ENCODE peak calls at places on chromosome 18, in five cellular contexts. R is breast epithelium, B is stomach, N is MM.1S, M is endodermal cell. I is an unnamed sample.

GRCh38 chr18:13566941-13567762 is 159.2 kb downstream of the FAM210A start:
- DNase-seq in R (no peak), B (no peak), N (peak), M (no peak), I (peak)

GRCh38 chr18:76668546-76668945 is 153.8 kb upstream of the ZNF236 start:
- DNase-seq in R (no peak), B (no peak), N (no peak), M (peak), I (no peak)

GRCh38 chr18:8515142-8515865 is 93.9 kb upstream of the RAB12 start:
- DNase-seq in R (no peak), B (no peak), N (no peak), M (no peak), I (no peak)

GRCh38 chr18:5546660-5547059 is 2.9 kb upstream of the EPB41L3 start:
- DNase-seq in R (no peak), B (no peak), N (no peak), M (peak), I (no peak)

GRCh38 chr18:5475252-5475651 is 68.5 kb downstream of the EPB41L3 start:
- DNase-seq in R (no peak), B (no peak), N (no peak), M (no peak), I (no peak)

GRCh38 chr18:36688020-36688965 is 140.5 kb downstream of the TPGS2 start:
- DNase-seq in R (no peak), B (peak), N (peak), M (peak), I (peak)

GRCh38 chr18:59300676-59301285 is 17.7 kb downstream of the CPLX4 start:
- DNase-seq in R (no peak), B (no peak), N (peak), M (no peak), I (no peak)

GRCh38 chr18:40283560-40283959 is 1671.5 kb upstream of the PIK3C3 start:
- DNase-seq in R (no peak), B (no peak), N (no peak), M (no peak), I (no peak)

GRCh38 chr18:59537581-59537980 is 159.6 kb downstream of the CCBE1 start:
- DNase-seq in R (no peak), B (no peak), N (no peak), M (no peak), I (no peak)

GRCh38 chr18:11955299-11956029 is 25.8 kb upstream of the IMPA2 start:
- DNase-seq in R (no peak), B (no peak), N (no peak), M (peak), I (peak)

GRCh38 chr18:31875301-31875700 is 67.6 kb downstream of the TRAPPC8 start:
- DNase-seq in R (no peak), B (no peak), N (no peak), M (no peak), I (no peak)

GRCh38 chr18:41265047-41265446 is 690.0 kb upstream of the PIK3C3 start:
- DNase-seq in R (no peak), B (no peak), N (no peak), M (no peak), I (no peak)

GRCh38 chr18:26868968-26869586 is 3.6 kb upstream of the AQP4 start:
- DNase-seq in R (no peak), B (no peak), N (no peak), M (no peak), I (no peak)

GRCh38 chr18:43393174-43393573 is 115.9 kb upstream of the SYT4 start:
- DNase-seq in R (no peak), B (no peak), N (peak), M (no peak), I (no peak)

GRCh38 chr18:48569915-48570264 is 31.1 kb downstream of the CTIF start:
- DNase-seq in R (no peak), B (no peak), N (no peak), M (no peak), I (no peak)

GRCh38 chr18:12029786-12030571 is 48.7 kb downstream of the IMPA2 start:
- DNase-seq in R (no peak), B (no peak), N (no peak), M (no peak), I (no peak)

GRCh38 chr18:68533641-68534040 is 181.3 kb downstream of the TMX3 start:
- DNase-seq in R (no peak), B (no peak), N (no peak), M (no peak), I (no peak)

GRCh38 chr18:8610442-8610801 is 1.2 kb downstream of the RAB12 start:
- DNase-seq in R (no peak), B (no peak), N (peak), M (no peak), I (no peak)

GRCh38 chr18:484749-485464 is 15.6 kb downstream of the COLEC12 start:
- DNase-seq in R (no peak), B (no peak), N (no peak), M (no peak), I (no peak)

GRCh38 chr18:40413160-40413559 is 1541.9 kb upstream of the PIK3C3 start:
- DNase-seq in R (no peak), B (no peak), N (no peak), M (peak), I (peak)

GRCh38 chr18:75643083-75643482 is 215.6 kb upstream of the SMIM21 start:
- DNase-seq in R (no peak), B (no peak), N (no peak), M (no peak), I (no peak)

GRCh38 chr18:31660763-31661162 is 23.6 kb downstream of the B4GALT6 start:
- DNase-seq in R (no peak), B (no peak), N (no peak), M (no peak), I (no peak)

GRCh38 chr18:54075681-54076080 is 148.8 kb downstream of the MBD2 start:
- DNase-seq in R (no peak), B (no peak), N (no peak), M (no peak), I (no peak)

GRCh38 chr18:76892832-76893231 is 70.5 kb downstream of the ZNF236 start:
- DNase-seq in R (no peak), B (no peak), N (no peak), M (no peak), I (no peak)

GRCh38 chr18:59623456-59624383 is 73.5 kb downstream of the CCBE1 start:
- DNase-seq in R (no peak), B (no peak), N (no peak), M (no peak), I (no peak)

GRCh38 chr18:36580266-36580665 is 248.5 kb downstream of the TPGS2 start:
- DNase-seq in R (no peak), B (no peak), N (no peak), M (no peak), I (no peak)

GRCh38 chr18:54531402-54532065 is 59.5 kb upstream of the DYNAP start:
- DNase-seq in R (no peak), B (no peak), N (no peak), M (peak), I (no peak)

GRCh38 chr18:48393170-48393569 is 16.0 kb downstream of the ZBTB7C start:
- DNase-seq in R (no peak), B (no peak), N (no peak), M (no peak), I (no peak)

GRCh38 chr18:10579079-10579867 is 53.4 kb downstream of the NAPG start:
- DNase-seq in R (no peak), B (no peak), N (no peak), M (no peak), I (no peak)

GRCh38 chr18:48533340-48534093 is 5.3 kb upstream of the CTIF start:
- DNase-seq in R (no peak), B (no peak), N (no peak), M (peak), I (no peak)

GRCh38 chr18:79527656-79528055 is 131.9 kb downstream of the NFATC1 start:
- DNase-seq in R (no peak), B (peak), N (no peak), M (no peak), I (no peak)

GRCh38 chr18:39571511-39571910 is 2005.9 kb upstream of the CELF4 start:
- DNase-seq in R (no peak), B (no peak), N (no peak), M (peak), I (no peak)

GRCh38 chr18:58362027-58362575 is 266.8 kb downstream of the ALPK2 start:
- DNase-seq in R (no peak), B (no peak), N (no peak), M (no peak), I (no peak)

GRCh38 chr18:21456428-21457178 is 143.9 kb downstream of the ESCO1 start:
- DNase-seq in R (no peak), B (no peak), N (no peak), M (no peak), I (no peak)

GRCh38 chr18:21457179-21457535 is 143.3 kb downstream of the ESCO1 start:
- DNase-seq in R (no peak), B (no peak), N (no peak), M (no peak), I (no peak)

GRCh38 chr18:21458322-21458721 is 142.2 kb downstream of the ESCO1 start:
- DNase-seq in R (no peak), B (no peak), N (no peak), M (no peak), I (no peak)

GRCh38 chr18:21459706-21460286 is 140.7 kb downstream of the ESCO1 start:
- DNase-seq in R (no peak), B (no peak), N (no peak), M (no peak), I (no peak)

GRCh38 chr18:21458788-21459187 is 141.7 kb downstream of the ESCO1 start:
- DNase-seq in R (no peak), B (no peak), N (no peak), M (no peak), I (no peak)
- H3K27ac ChIP-seq in R (no peak), B (no peak), N (no peak), M (no peak), I (no peak)

DNA sequence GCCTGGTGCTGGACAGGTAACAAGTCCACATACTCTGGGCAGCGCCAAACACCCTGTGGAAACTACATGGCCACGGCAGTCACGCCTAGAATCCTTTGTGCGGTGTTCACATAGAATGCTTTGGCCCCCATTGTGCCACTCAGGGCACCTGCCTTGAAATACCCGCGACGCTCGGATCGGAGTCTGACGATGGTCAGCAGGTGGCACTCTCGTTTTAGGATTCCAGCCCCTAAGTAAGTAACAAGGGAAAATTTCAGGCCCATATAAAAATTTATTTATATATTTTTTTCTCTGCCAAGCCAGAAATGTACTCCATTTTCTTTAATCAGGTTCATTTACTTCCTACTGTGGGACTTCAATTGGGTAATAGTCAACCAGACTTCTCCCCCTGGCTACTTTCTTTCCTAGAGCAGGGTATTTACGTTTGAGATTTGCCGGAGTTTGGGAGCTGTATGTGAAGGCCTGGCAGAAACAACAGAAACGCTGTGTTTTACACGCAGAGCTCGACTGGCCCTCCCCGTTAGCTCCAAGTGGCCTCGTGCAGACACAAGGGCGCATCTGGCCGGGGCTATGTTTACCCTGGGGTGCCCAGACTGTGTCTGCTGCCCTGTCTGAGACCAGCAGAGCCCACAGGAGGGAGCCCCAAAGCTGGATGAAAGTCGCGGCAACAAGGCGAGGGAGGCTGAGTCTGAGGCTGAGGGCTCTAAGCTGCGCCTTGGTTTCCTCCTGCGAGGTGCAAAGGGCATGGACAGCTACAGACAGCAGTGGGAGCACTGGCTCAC is 41.6 kb downstream of the LRRC30 start:
- DNase-seq in R (no peak), B (peak), N (peak), M (peak), I (peak)
- H3K27ac ChIP-seq in R (peak), B (peak), N (no peak), M (peak), I (peak)

GRCh38 chr18:22683786-22684185 is 249.3 kb upstream of the RBBP8 start:
- DNase-seq in R (no peak), B (no peak), N (no peak), M (no peak), I (no peak)
- H3K27ac ChIP-seq in R (no peak), B (peak), N (no peak), M (no peak), I (no peak)

DNA sequence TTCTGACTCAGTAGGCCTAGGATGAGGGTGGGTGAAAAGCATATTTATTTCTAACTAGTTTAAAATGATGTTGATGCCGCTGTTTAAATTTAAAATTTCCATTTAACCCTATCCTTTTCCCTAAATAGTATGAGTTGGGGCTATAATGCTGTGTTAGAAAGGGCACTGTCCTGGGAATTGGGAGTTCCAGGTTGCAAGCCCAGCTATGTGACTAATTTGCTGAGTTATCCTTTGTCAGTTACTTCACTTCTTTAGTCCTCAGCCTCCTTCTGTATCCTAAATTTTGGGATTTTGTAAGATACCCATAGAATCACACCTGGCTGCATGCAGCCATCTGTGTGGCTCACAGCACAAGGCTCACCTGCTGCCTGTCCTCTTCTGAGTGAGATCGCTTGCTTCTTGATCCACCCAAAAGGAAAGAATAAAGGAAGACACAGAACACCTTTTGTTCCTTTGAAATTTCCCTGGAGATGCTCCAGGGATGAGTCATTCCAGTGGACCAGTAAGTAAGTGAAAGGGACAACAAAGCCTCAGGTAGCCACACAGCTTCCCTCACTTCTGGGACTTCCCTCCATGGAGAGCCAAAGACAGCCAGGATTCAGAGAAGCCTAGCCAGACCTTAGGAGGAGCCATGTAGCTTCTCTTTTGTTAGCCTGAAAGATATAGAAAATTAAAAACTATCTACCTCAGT is 97.2 kb downstream of the DTNA start:
- DNase-seq in R (no peak), B (no peak), N (no peak), M (peak), I (no peak)
- H3K27ac ChIP-seq in R (peak), B (no peak), N (no peak), M (no peak), I (no peak)

DNA sequence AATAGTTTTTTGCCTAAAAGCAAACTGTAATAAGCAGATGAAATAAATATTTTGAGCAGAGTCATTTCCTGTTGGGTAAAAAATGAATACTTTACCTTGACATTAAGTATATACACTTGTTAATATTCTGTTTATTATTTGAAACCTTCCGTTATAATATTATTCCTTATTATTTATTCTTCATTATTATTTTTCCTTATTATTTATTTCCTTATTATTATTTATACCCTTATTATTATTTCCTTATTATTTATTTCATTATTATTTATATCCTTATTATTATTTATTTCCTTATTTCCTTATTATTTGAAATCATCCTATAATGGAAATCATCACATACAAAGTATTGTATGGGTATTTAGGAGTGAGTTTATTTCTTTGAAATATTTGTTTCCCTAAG is 232.2 kb upstream of the RBBP8 start:
- DNase-seq in R (no peak), B (no peak), N (no peak), M (no peak), I (no peak)
- H3K27ac ChIP-seq in R (no peak), B (no peak), N (no peak), M (no peak), I (no peak)

GRCh38 chr18:28045176-28045810 is 131.6 kb downstream of the CDH2 start:
- DNase-seq in R (no peak), B (no peak), N (no peak), M (no peak), I (no peak)
- H3K27ac ChIP-seq in R (no peak), B (no peak), N (no peak), M (peak), I (no peak)

GRCh38 chr18:55585050-55585449 is 2.9 kb downstream of the TCF4 start:
- DNase-seq in R (no peak), B (no peak), N (no peak), M (no peak), I (no peak)
- H3K27ac ChIP-seq in R (peak), B (peak), N (no peak), M (no peak), I (peak)